ENCODE peak calls at places on chromosomes 16 and 17, in four cellular contexts. One of them, this sample, is unnamed.

GRCh38 chr17:49729074-49729473 is 21.3 kb upstream of the SLC35B1 start:
- DNase-seq in upper lobe of right lung: no peak
- DNase-seq in breast epithelium: no peak
- DNase-seq in cardiac muscle cell: no peak
- DNase-seq in this sample: no peak

GRCh38 chr16:81168406-81168805 is 70.1 kb upstream of the BCO1 start:
- DNase-seq in upper lobe of right lung: no peak
- DNase-seq in breast epithelium: no peak
- DNase-seq in cardiac muscle cell: no peak
- DNase-seq in this sample: no peak

GRCh38 chr16:87384162-87384999 is 805 bp upstream of the FBXO31 start:
- DNase-seq in cardiac muscle cell: no peak
- DNase-seq in breast epithelium: no peak
- DNase-seq in upper lobe of right lung: peak; percentile 82
- DNase-seq in this sample: no peak

GRCh38 chr16:5036228-5037156 is 2.8 kb upstream of the NAGPA start:
- DNase-seq in cardiac muscle cell: peak; percentile 80
- DNase-seq in breast epithelium: no peak
- DNase-seq in upper lobe of right lung: no peak
- DNase-seq in this sample: no peak

GRCh38 chr17:80872011-80872929 is 119.4 kb upstream of the CHMP6 start:
- DNase-seq in upper lobe of right lung: no peak
- DNase-seq in breast epithelium: peak; percentile 40
- DNase-seq in cardiac muscle cell: no peak
- DNase-seq in this sample: no peak

GRCh38 chr16:81678326-81679095 is 100.6 kb upstream of the PLCG2 start:
- DNase-seq in upper lobe of right lung: no peak
- DNase-seq in cardiac muscle cell: no peak
- DNase-seq in breast epithelium: no peak
- DNase-seq in this sample: no peak

GRCh38 chr16:2838928-2839327 is 8.8 kb downstream of the ZG16B start:
- DNase-seq in upper lobe of right lung: peak; percentile 86
- DNase-seq in cardiac muscle cell: peak; percentile 86
- DNase-seq in breast epithelium: no peak
- DNase-seq in this sample: peak; percentile 49

GRCh38 chr17:42937712-42938596 is 26.3 kb downstream of the AARSD1 start:
- DNase-seq in cardiac muscle cell: peak; percentile 76
- DNase-seq in upper lobe of right lung: no peak
- DNase-seq in breast epithelium: no peak
- DNase-seq in this sample: peak; percentile 40

GRCh38 chr17:13601776-13602551 is at the start of gene HS3ST3A1:
- DNase-seq in upper lobe of right lung: peak; percentile 66
- DNase-seq in cardiac muscle cell: peak; percentile 90
- DNase-seq in breast epithelium: no peak
- DNase-seq in this sample: peak; percentile 67

GRCh38 chr16:88591577-88592021 is 21.4 kb downstream of the ZC3H18 start:
- DNase-seq in cardiac muscle cell: peak; percentile 10
- DNase-seq in upper lobe of right lung: no peak
- DNase-seq in breast epithelium: no peak
- DNase-seq in this sample: no peak

GRCh38 chr17:14670861-14671260 is 370.0 kb downstream of the HS3ST3B1 start:
- DNase-seq in cardiac muscle cell: no peak
- DNase-seq in upper lobe of right lung: no peak
- DNase-seq in breast epithelium: no peak
- DNase-seq in this sample: no peak

GRCh38 chr16:20669691-20670090 is 27.8 kb downstream of the ACSM1 start:
- DNase-seq in upper lobe of right lung: no peak
- DNase-seq in cardiac muscle cell: no peak
- DNase-seq in breast epithelium: no peak
- DNase-seq in this sample: no peak

GRCh38 chr17:82272495-82273326 is 789 bp downstream of the CSNK1D start:
- DNase-seq in breast epithelium: no peak
- DNase-seq in upper lobe of right lung: peak; percentile 81
- DNase-seq in cardiac muscle cell: no peak
- DNase-seq in this sample: no peak

GRCh38 chr16:4880006-4880580 is 32.8 kb downstream of the UBN1 start:
- DNase-seq in breast epithelium: no peak
- DNase-seq in cardiac muscle cell: no peak
- DNase-seq in upper lobe of right lung: peak; percentile 61
- DNase-seq in this sample: no peak

GRCh38 chr16:73060948-73061495 is 13.1 kb upstream of the ZFHX3 start:
- DNase-seq in cardiac muscle cell: no peak
- DNase-seq in upper lobe of right lung: no peak
- DNase-seq in breast epithelium: no peak
- DNase-seq in this sample: no peak

GRCh38 chr17:43846963-43847369 is at the start of gene CD300LG:
- DNase-seq in breast epithelium: no peak
- DNase-seq in upper lobe of right lung: peak; percentile 73
- DNase-seq in cardiac muscle cell: no peak
- DNase-seq in this sample: no peak

GRCh38 chr17:16214190-16215001 is 938 bp downstream of the NCOR1 start:
- DNase-seq in cardiac muscle cell: no peak
- DNase-seq in upper lobe of right lung: no peak
- DNase-seq in breast epithelium: no peak
- DNase-seq in this sample: no peak

GRCh38 chr17:40374965-40375498 is 10.5 kb upstream of the GJD3 start:
- DNase-seq in breast epithelium: no peak
- DNase-seq in cardiac muscle cell: no peak
- DNase-seq in upper lobe of right lung: peak; percentile 37
- DNase-seq in this sample: no peak

GRCh38 chr17:19386276-19386863 is 620 bp downstream of the MFAP4 start:
- DNase-seq in upper lobe of right lung: peak; percentile 83
- DNase-seq in breast epithelium: no peak
- DNase-seq in cardiac muscle cell: peak; percentile 85
- DNase-seq in this sample: no peak

GRCh38 chr16:66878067-66878466 is 2.2 kb upstream of the PDP2 start:
- DNase-seq in upper lobe of right lung: no peak
- DNase-seq in cardiac muscle cell: no peak
- DNase-seq in breast epithelium: no peak
- DNase-seq in this sample: no peak

GRCh38 chr17:40022497-40022896 is 7.3 kb downstream of the CSF3 start:
- DNase-seq in upper lobe of right lung: no peak
- DNase-seq in breast epithelium: no peak
- DNase-seq in cardiac muscle cell: no peak
- DNase-seq in this sample: no peak

GRCh38 chr16:16158741-16159374 is 64.4 kb downstream of the ABCC6 start:
- DNase-seq in upper lobe of right lung: no peak
- DNase-seq in breast epithelium: no peak
- DNase-seq in cardiac muscle cell: no peak
- DNase-seq in this sample: no peak

GRCh38 chr16:56682703-56683397 is 580 bp downstream of the MT1X start:
- DNase-seq in breast epithelium: no peak
- DNase-seq in upper lobe of right lung: no peak
- DNase-seq in cardiac muscle cell: no peak
- DNase-seq in this sample: no peak

GRCh38 chr17:44775838-44776621 is 17.2 kb downstream of the ADAM11 start:
- DNase-seq in breast epithelium: no peak
- DNase-seq in upper lobe of right lung: peak; percentile 97
- DNase-seq in cardiac muscle cell: no peak
- DNase-seq in this sample: no peak

GRCh38 chr16:70572926-70573270 is 49.3 kb downstream of the SF3B3 start:
- DNase-seq in breast epithelium: no peak
- DNase-seq in cardiac muscle cell: no peak
- DNase-seq in upper lobe of right lung: no peak
- DNase-seq in this sample: no peak
- TF ChIP-seq CTCF in breast epithelium: no peak
- TF ChIP-seq CTCF in cardiac muscle cell: no peak
- TF ChIP-seq CTCF in upper lobe of right lung: no peak
- TF ChIP-seq CTCF in this sample: no peak

DNA sequence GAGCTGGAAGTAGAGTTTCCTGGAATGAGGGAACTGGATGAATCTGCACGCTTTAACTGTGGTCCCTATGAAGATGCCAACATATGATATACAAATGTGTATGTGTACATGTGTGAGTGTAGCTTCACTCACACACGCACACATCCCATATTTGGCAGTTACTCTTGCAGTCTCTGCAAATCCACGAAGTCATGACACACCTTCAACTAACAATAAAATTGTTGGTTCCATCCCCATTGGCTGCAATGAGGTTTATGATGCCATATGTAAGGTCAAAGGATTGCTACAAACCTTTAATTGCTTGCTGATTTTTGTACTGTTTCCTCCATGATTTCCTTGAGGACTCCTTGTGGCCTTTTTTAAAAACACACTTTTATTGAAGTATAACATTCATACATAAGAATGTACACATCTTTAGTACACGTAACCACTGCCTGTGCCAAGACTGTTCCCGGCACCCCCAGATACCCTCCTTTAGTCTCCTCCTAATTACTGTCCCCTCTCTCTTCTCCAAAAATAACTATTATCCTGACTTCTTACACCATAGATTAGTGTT is 22.0 kb downstream of the MYO1D start:
- DNase-seq in cardiac muscle cell: no peak
- DNase-seq in upper lobe of right lung: no peak
- DNase-seq in breast epithelium: no peak
- DNase-seq in this sample: no peak
- TF ChIP-seq CTCF in cardiac muscle cell: no peak
- TF ChIP-seq CTCF in upper lobe of right lung: no peak
- TF ChIP-seq CTCF in breast epithelium: no peak
- TF ChIP-seq CTCF in this sample: no peak

GRCh38 chr17:9098242-9098641 is 76.9 kb downstream of the NTN1 start:
- DNase-seq in breast epithelium: no peak
- DNase-seq in cardiac muscle cell: no peak
- DNase-seq in upper lobe of right lung: no peak
- DNase-seq in this sample: no peak
- TF ChIP-seq CTCF in breast epithelium: no peak
- TF ChIP-seq CTCF in cardiac muscle cell: no peak
- TF ChIP-seq CTCF in upper lobe of right lung: no peak
- TF ChIP-seq CTCF in this sample: no peak

GRCh38 chr17:33207231-33207630 is 85.9 kb downstream of the ASIC2 start:
- DNase-seq in breast epithelium: no peak
- DNase-seq in cardiac muscle cell: no peak
- DNase-seq in upper lobe of right lung: no peak
- DNase-seq in this sample: no peak
- TF ChIP-seq CTCF in breast epithelium: no peak
- TF ChIP-seq CTCF in cardiac muscle cell: no peak
- TF ChIP-seq CTCF in upper lobe of right lung: no peak
- TF ChIP-seq CTCF in this sample: no peak

GRCh38 chr17:71699907-71700306 is 420.9 kb upstream of the SOX9 start:
- DNase-seq in upper lobe of right lung: no peak
- DNase-seq in cardiac muscle cell: no peak
- DNase-seq in breast epithelium: no peak
- DNase-seq in this sample: no peak
- TF ChIP-seq CTCF in upper lobe of right lung: no peak
- TF ChIP-seq CTCF in cardiac muscle cell: no peak
- TF ChIP-seq CTCF in breast epithelium: no peak
- TF ChIP-seq CTCF in this sample: no peak

DNA sequence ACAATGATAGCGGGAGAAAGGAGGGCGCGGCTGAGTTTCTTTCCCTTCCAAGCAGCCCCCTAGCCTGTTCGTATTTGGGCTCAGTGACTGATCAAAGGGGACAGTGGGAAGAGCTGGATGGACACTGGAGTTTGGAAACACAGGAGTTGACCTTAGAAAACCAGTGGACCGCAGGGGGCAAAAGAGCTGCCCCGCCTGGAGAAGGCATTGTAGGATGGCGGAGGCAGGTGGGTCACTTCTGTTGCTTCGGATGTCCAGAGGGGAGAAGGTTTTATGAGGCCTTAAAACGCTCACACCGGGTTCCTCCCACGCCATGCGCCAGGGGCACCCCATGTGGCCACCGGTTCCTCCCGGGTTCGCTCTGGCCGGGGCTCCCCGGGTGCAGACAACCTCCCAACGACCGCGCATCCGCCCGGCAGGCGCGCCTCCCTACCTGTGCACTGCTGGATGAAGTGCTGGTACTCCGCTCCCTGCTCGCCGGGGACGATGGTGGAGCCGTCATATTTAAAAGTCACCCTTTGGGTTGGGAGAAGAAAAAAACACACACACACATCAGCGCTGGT is 729 bp downstream of the COTL1 start:
- DNase-seq in breast epithelium: no peak
- DNase-seq in cardiac muscle cell: no peak
- DNase-seq in upper lobe of right lung: peak; percentile 73
- DNase-seq in this sample: no peak
- TF ChIP-seq CTCF in breast epithelium: no peak
- TF ChIP-seq CTCF in cardiac muscle cell: no peak
- TF ChIP-seq CTCF in upper lobe of right lung: no peak
- TF ChIP-seq CTCF in this sample: no peak